ENCODE peak calls at places on chromosomes 11 and 22, in six cellular contexts. E, C, A, P, B and H are unnamed samples.

GRCh38 chr11:128908391-128909246 is 17.5 kb downstream of the KCNJ5 start:
- DNase-seq in E (no peak), C (peak; percentile 63), A (no peak), P (no peak), B (peak; percentile 12), H (no peak)

GRCh38 chr22:46830001-46830715 is 67.7 kb downstream of the TBC1D22A start:
- DNase-seq in E (no peak), C (peak; percentile 34), A (no peak), P (no peak), B (no peak), H (no peak)

GRCh38 chr11:4072668-4073285 is 21.8 kb upstream of the RRM1 start:
- DNase-seq in E (peak; percentile 78), C (peak; percentile 57), A (peak; percentile 47), P (peak; percentile 40), B (peak; percentile 52), H (no peak)

GRCh38 chr22:31093956-31094622 is 13.0 kb downstream of the SMTN start:
- DNase-seq in E (no peak), C (peak; percentile 13), A (peak; percentile 34), P (no peak), B (no peak), H (no peak)

GRCh38 chr22:36212896-36213295 is 11.3 kb upstream of the APOL4 start:
- DNase-seq in E (no peak), C (no peak), A (no peak), P (no peak), B (no peak), H (no peak)

GRCh38 chr11:17610402-17610894 is 63.4 kb downstream of the OTOG start:
- DNase-seq in E (no peak), C (no peak), A (no peak), P (no peak), B (no peak), H (no peak)

GRCh38 chr11:67581469-67581868 is 2.1 kb upstream of the GSTP1 start:
- DNase-seq in E (no peak), C (no peak), A (no peak), P (no peak), B (no peak), H (peak; percentile 52)

GRCh38 chr22:41681616-41682015 is 7.1 kb downstream of the SNU13 start:
- DNase-seq in E (peak; percentile 48), C (no peak), A (no peak), P (no peak), B (no peak), H (no peak)

GRCh38 chr11:63907063-63907462 is 9.9 kb downstream of the RCOR2 start:
- DNase-seq in E (no peak), C (no peak), A (no peak), P (no peak), B (no peak), H (no peak)

GRCh38 chr22:50218996-50219727 is 18.4 kb downstream of the SELENOO start:
- DNase-seq in E (peak; percentile 77), C (peak; percentile 89), A (peak; percentile 22), P (no peak), B (peak; percentile 43), H (peak; percentile 25)

GRCh38 chr22:36365020-36365411 is 22.8 kb downstream of the MYH9 start:
- DNase-seq in E (no peak), C (peak; percentile 75), A (no peak), P (peak; percentile 81), B (no peak), H (no peak)